ENCODE peak calls at places on chromosomes 2 and 18, in eight cellular contexts. G is MV-4-11, O is AG09319, N is GM20000, E is A549, T is fibroblast of the aortic adventitia, J is cardiac fibroblast, Z is T-cell. P is an unnamed sample.
A peak's percentile ranks its signal among the peaks of the same experiment; 100 is the strongest.

GRCh38 chr2:85770369-85770768 is 16.6 kb downstream of the ATOH8 start:
- DNase-seq in E (no peak), Z (no peak), T (no peak), J (no peak), G (no peak), N (no peak), O (no peak), P (no peak)

GRCh38 chr18:59918320-59918755 is 18.5 kb downstream of the PMAIP1 start:
- DNase-seq in Z (no peak), E (peak; percentile 31), T (peak; percentile 55), N (no peak), O (no peak), G (peak; percentile 78), J (peak; percentile 71), P (no peak)

GRCh38 chr2:60508307-60508706 is 45.1 kb downstream of the BCL11A start:
- DNase-seq in Z (no peak), J (no peak), G (no peak), T (no peak), O (no peak), E (no peak), N (no peak), P (no peak)

GRCh38 chr2:30346475-30347169 is 100.4 kb upstream of the LCLAT1 start:
- DNase-seq in G (no peak), J (no peak), T (peak; percentile 65), E (no peak), O (no peak), Z (no peak), N (no peak), P (no peak)

GRCh38 chr2:182240862-182241371 is 185.9 kb downstream of the PDE1A start:
- DNase-seq in E (peak; percentile 5), T (peak; percentile 41), O (no peak), Z (no peak), J (peak; percentile 55), G (peak; percentile 42), N (peak; percentile 66), P (no peak)

GRCh38 chr2:137252934-137253333 is 487.6 kb downstream of the THSD7B start:
- DNase-seq in J (peak; percentile 68), T (peak; percentile 42), Z (no peak), G (no peak), E (no peak), N (no peak), O (no peak), P (no peak)

GRCh38 chr2:45329045-45329677 is 281.9 kb downstream of the SRBD1 start:
- DNase-seq in J (peak; percentile 47), Z (no peak), E (peak; percentile 35), G (peak; percentile 81), N (no peak), O (no peak), T (peak; percentile 4), P (no peak)

GRCh38 chr18:11998182-11998581 is 16.9 kb downstream of the IMPA2 start:
- DNase-seq in O (no peak), J (no peak), N (no peak), E (no peak), G (no peak), T (no peak), Z (no peak), P (no peak)

GRCh38 chr2:203310688-203311087 is 17.5 kb upstream of the ABI2 start:
- DNase-seq in Z (no peak), O (no peak), G (no peak), E (no peak), J (no peak), T (no peak), N (no peak), P (no peak)

GRCh38 chr2:42199002-42199401 is 29.8 kb downstream of the EML4 start:
- DNase-seq in E (no peak), G (no peak), N (no peak), T (no peak), J (no peak), Z (no peak), O (no peak), P (no peak)

GRCh38 chr18:8785855-8786765 is 80.8 kb downstream of the MTCL1 start:
- DNase-seq in T (no peak), O (no peak), G (peak; percentile 21), J (no peak), E (no peak), Z (no peak), N (no peak), P (no peak)

GRCh38 chr18:22848618-22849017 is 84.5 kb upstream of the RBBP8 start:
- DNase-seq in E (no peak), O (no peak), J (peak; percentile 93), G (peak; percentile 3), N (no peak), T (peak; percentile 95), Z (no peak), P (no peak)

GRCh38 chr2:38534746-38535403 is 67.9 kb downstream of the HNRNPLL start:
- DNase-seq in E (no peak), G (no peak), J (no peak), Z (no peak), O (no peak), T (peak; percentile 28), N (no peak), P (no peak)

GRCh38 chr2:207869784-207870778 is 100.4 kb upstream of the FZD5 start:
- DNase-seq in J (peak; percentile 82), E (peak; percentile 27), G (peak; percentile 61), Z (no peak), N (no peak), O (no peak), T (peak; percentile 64), P (no peak)

GRCh38 chr2:95332036-95332435 is 34.9 kb downstream of the KCNIP3 start:
- DNase-seq in O (no peak), N (no peak), Z (no peak), G (no peak), E (no peak), T (no peak), J (no peak), P (no peak)

GRCh38 chr18:79922971-79923411 is 28.5 kb downstream of the SLC66A2 start:
- DNase-seq in T (no peak), N (no peak), J (no peak), E (no peak), G (no peak), Z (no peak), O (no peak), P (no peak)

GRCh38 chr2:148888003-148888501 is 13.0 kb downstream of the KIF5C start:
- DNase-seq in G (no peak), J (no peak), Z (no peak), T (no peak), N (no peak), E (no peak), O (no peak), P (no peak)

GRCh38 chr2:234145511-234145910 is 95.0 kb downstream of the SPP2 start:
- DNase-seq in E (no peak), J (no peak), G (no peak), N (no peak), Z (no peak), O (no peak), T (no peak), P (no peak)

GRCh38 chr2:111668741-111669140 is 215.3 kb downstream of the ANAPC1 start:
- DNase-seq in J (no peak), Z (no peak), E (no peak), N (no peak), T (no peak), G (no peak), O (no peak), P (no peak)

GRCh38 chr2:240514631-240515030 is 43.2 kb downstream of the ANKMY1 start:
- DNase-seq in O (no peak), G (no peak), E (no peak), T (no peak), Z (no peak), N (no peak), J (no peak), P (no peak)

GRCh38 chr2:85457877-85458316 is 39.4 kb downstream of the SH2D6 start:
- DNase-seq in G (no peak), Z (no peak), O (no peak), J (no peak), T (peak; percentile 66), E (no peak), N (no peak), P (no peak)

GRCh38 chr2:3461781-3462492 is 57.4 kb downstream of the ADI1 start:
- DNase-seq in O (no peak), Z (no peak), J (peak; percentile 77), N (peak; percentile 88), T (peak; percentile 70), G (peak; percentile 74), E (peak; percentile 60), P (peak; percentile 13)

GRCh38 chr2:150538582-150539236 is 51.2 kb upstream of the RND3 start:
- DNase-seq in G (no peak), J (peak; percentile 72), E (no peak), T (peak; percentile 58), N (no peak), O (no peak), Z (no peak), P (no peak)

GRCh38 chr2:224997802-224998201 is 44.5 kb downstream of the DOCK10 start:
- DNase-seq in O (no peak), Z (no peak), T (no peak), G (no peak), E (no peak), J (peak; percentile 52), N (no peak), P (no peak)

GRCh38 chr18:70422061-70422965 is 133.5 kb downstream of the SOCS6 start:
- DNase-seq in E (peak; percentile 67), N (no peak), Z (no peak), J (peak; percentile 97), G (peak; percentile 95), T (peak; percentile 98), O (peak; percentile 82), P (no peak)

GRCh38 chr2:70557171-70557838 is 3.7 kb upstream of the TGFA start:
- DNase-seq in Z (no peak), T (no peak), E (no peak), O (no peak), J (no peak), N (no peak), G (no peak), P (no peak)

GRCh38 chr18:23629444-23629946 is 33.2 kb downstream of the ANKRD29 start:
- DNase-seq in T (no peak), N (peak; percentile 51), J (no peak), Z (no peak), E (peak; percentile 61), O (no peak), G (no peak), P (no peak)

GRCh38 chr2:210315015-210315807 is at the start of gene MYL1:
- DNase-seq in J (no peak), E (no peak), T (no peak), N (no peak), Z (no peak), G (no peak), O (no peak), P (no peak)

GRCh38 chr18:79548986-79549637 is 130.5 kb upstream of the CTDP1 start:
- DNase-seq in J (no peak), T (no peak), G (no peak), Z (no peak), N (no peak), E (no peak), O (no peak), P (no peak)

GRCh38 chr18:2985628-2986027 is 27.3 kb downstream of the LPIN2 start:
- DNase-seq in G (peak; percentile 23), N (peak; percentile 45), Z (no peak), O (no peak), T (peak; percentile 68), J (peak; percentile 69), E (no peak), P (no peak)

GRCh38 chr2:157898591-157898996 is 22.5 kb upstream of the ACVR1 start:
- DNase-seq in O (peak; percentile 57), T (peak; percentile 88), G (peak; percentile 49), N (peak; percentile 18), E (no peak), Z (no peak), J (peak; percentile 83), P (peak; percentile 39)

GRCh38 chr2:44237221-44237620 is 38.1 kb upstream of the SLC3A1 start:
- DNase-seq in J (no peak), T (no peak), E (no peak), G (no peak), O (no peak), Z (peak; percentile 11), N (peak; percentile 16), P (peak; percentile 5)